ENCODE peak calls at places on chromosomes 12 and 14, in five cellular contexts. J is stimulated activated CD4-positive, alpha-beta T cell treated with anti-CD3 and anti-CD28 coated beads, Interleukin-1b, Interleukin-23, amount 100 ng/mL, for 24 hours; K is C1 segment of cervical spinal cord; L is HL-60; U is T-helper 9 cell. O is an unnamed sample.

GRCh38 chr14:20978687-20979086 is 11.1 kb upstream of the METTL17 start:
- DNase-seq in J (no peak), K (no peak), L (no peak), U (no peak), O (no peak)

GRCh38 chr12:118015306-118015705 is 1.2 kb upstream of the RFC5 start:
- DNase-seq in J (no peak), K (no peak), L (no peak), U (no peak), O (no peak)

GRCh38 chr12:105554856-105555255 is 224.4 kb downstream of the C12orf75 start:
- DNase-seq in J (no peak), K (no peak), L (no peak), U (no peak), O (no peak)

GRCh38 chr14:68470361-68470760 is 322.5 kb downstream of the ZFP36L1 start:
- DNase-seq in J (no peak), K (no peak), L (no peak), U (no peak), O (no peak)

GRCh38 chr14:92865674-92866073 is 57.3 kb upstream of the CHGA start:
- DNase-seq in J (no peak), K (no peak), L (no peak), U (no peak), O (no peak)

GRCh38 chr12:108231909-108232434 is 102.9 kb downstream of the WSCD2 start:
- DNase-seq in J (no peak), K (no peak), L (no peak), U (no peak), O (no peak)

GRCh38 chr14:75864352-75864751 is 117.4 kb downstream of the TGFB3 start:
- DNase-seq in J (no peak), K (no peak), L (no peak), U (no peak), O (no peak)

GRCh38 chr12:46358791-46359666 is 13.5 kb downstream of the SLC38A2 start:
- DNase-seq in J (no peak), K (no peak), L (no peak), U (no peak), O (no peak)

GRCh38 chr12:105212431-105212830 is 23.5 kb downstream of the APPL2 start:
- DNase-seq in J (no peak), K (no peak), L (no peak), U (no peak), O (no peak)

GRCh38 chr12:103504606-103505005 is 8.8 kb upstream of the C12orf42 start:
- DNase-seq in J (no peak), K (no peak), L (no peak), U (no peak), O (no peak)

GRCh38 chr14:71212093-71212492 is 304.8 kb downstream of the PCNX1 start:
- DNase-seq in J (no peak), K (no peak), L (no peak), U (no peak), O (no peak)

GRCh38 chr14:54722791-54723432 is 156.0 kb downstream of the SAMD4A start:
- DNase-seq in J (no peak), K (no peak), L (no peak), U (no peak), O (no peak)

GRCh38 chr12:68538722-68539614 is 71.7 kb upstream of the RAP1B start:
- DNase-seq in J (no peak), K (no peak), L (no peak), U (peak), O (peak)